ENCODE peak calls at places on chromosomes 3 and 15, in five cellular contexts. One of them, this sample, is unnamed.

GRCh38 chr15:95394186-95395067 is 936.1 kb upstream of the NR2F2 start:
- DNase-seq in Peyer's patch: no peak
- DNase-seq in CD4-positive, alpha-beta T cell: no peak
- DNase-seq in progenitor cell of endocrine pancreas: no peak
- DNase-seq in nephron progenitor cell: no peak
- DNase-seq in this sample: no peak

GRCh38 chr3:57031622-57032541 is 28.6 kb upstream of the SPATA12 start:
- DNase-seq in Peyer's patch: no peak
- DNase-seq in CD4-positive, alpha-beta T cell: no peak
- DNase-seq in progenitor cell of endocrine pancreas: no peak
- DNase-seq in nephron progenitor cell: no peak
- DNase-seq in this sample: no peak

GRCh38 chr3:107710851-107711250 is 188.1 kb downstream of the BBX start:
- DNase-seq in Peyer's patch: no peak
- DNase-seq in CD4-positive, alpha-beta T cell: no peak
- DNase-seq in progenitor cell of endocrine pancreas: no peak
- DNase-seq in nephron progenitor cell: no peak
- DNase-seq in this sample: no peak

GRCh38 chr3:161914703-161915102 is 418.1 kb downstream of the OTOL1 start:
- DNase-seq in Peyer's patch: no peak
- DNase-seq in CD4-positive, alpha-beta T cell: no peak
- DNase-seq in progenitor cell of endocrine pancreas: peak; percentile 21
- DNase-seq in nephron progenitor cell: peak; percentile 59
- DNase-seq in this sample: no peak

GRCh38 chr3:148360046-148360445 is 337.7 kb upstream of the AGTR1 start:
- DNase-seq in Peyer's patch: no peak
- DNase-seq in CD4-positive, alpha-beta T cell: no peak
- DNase-seq in progenitor cell of endocrine pancreas: no peak
- DNase-seq in nephron progenitor cell: no peak
- DNase-seq in this sample: no peak

GRCh38 chr3:191568206-191568605 is 107.2 kb downstream of the PYDC2 start:
- DNase-seq in Peyer's patch: no peak
- DNase-seq in CD4-positive, alpha-beta T cell: no peak
- DNase-seq in progenitor cell of endocrine pancreas: no peak
- DNase-seq in nephron progenitor cell: no peak
- DNase-seq in this sample: no peak

GRCh38 chr3:27655536-27655935 is 66.6 kb downstream of the EOMES start:
- DNase-seq in Peyer's patch: no peak
- DNase-seq in CD4-positive, alpha-beta T cell: no peak
- DNase-seq in progenitor cell of endocrine pancreas: no peak
- DNase-seq in nephron progenitor cell: no peak
- DNase-seq in this sample: no peak

GRCh38 chr15:31552482-31553099 is 226.0 kb downstream of the KLF13 start:
- DNase-seq in Peyer's patch: no peak
- DNase-seq in CD4-positive, alpha-beta T cell: no peak
- DNase-seq in progenitor cell of endocrine pancreas: no peak
- DNase-seq in nephron progenitor cell: no peak
- DNase-seq in this sample: no peak

GRCh38 chr3:22013641-22014040 is 262.6 kb upstream of the ZNF385D start:
- DNase-seq in Peyer's patch: no peak
- DNase-seq in CD4-positive, alpha-beta T cell: no peak
- DNase-seq in progenitor cell of endocrine pancreas: no peak
- DNase-seq in nephron progenitor cell: no peak
- DNase-seq in this sample: no peak

GRCh38 chr3:27279153-27279552 is 90.0 kb downstream of the NEK10 start:
- DNase-seq in Peyer's patch: no peak
- DNase-seq in CD4-positive, alpha-beta T cell: no peak
- DNase-seq in progenitor cell of endocrine pancreas: no peak
- DNase-seq in nephron progenitor cell: no peak
- DNase-seq in this sample: no peak

GRCh38 chr3:52860424-52860768 is 25.6 kb upstream of the MUSTN1 start:
- DNase-seq in Peyer's patch: no peak
- DNase-seq in CD4-positive, alpha-beta T cell: no peak
- DNase-seq in progenitor cell of endocrine pancreas: no peak
- DNase-seq in nephron progenitor cell: no peak
- DNase-seq in this sample: no peak

GRCh38 chr3:134791992-134792391 is 3.1 kb upstream of the EPHB1 start:
- DNase-seq in Peyer's patch: no peak
- DNase-seq in CD4-positive, alpha-beta T cell: no peak
- DNase-seq in progenitor cell of endocrine pancreas: no peak
- DNase-seq in nephron progenitor cell: no peak
- DNase-seq in this sample: no peak
- TF ChIP-seq CTCF in Peyer's patch: no peak
- TF ChIP-seq CTCF in CD4-positive, alpha-beta T cell: no peak
- TF ChIP-seq CTCF in progenitor cell of endocrine pancreas: no peak
- TF ChIP-seq CTCF in nephron progenitor cell: no peak
- TF ChIP-seq CTCF in this sample: no peak

GRCh38 chr3:54837964-54838363 is 89.9 kb downstream of the LRTM1 start:
- DNase-seq in Peyer's patch: no peak
- DNase-seq in CD4-positive, alpha-beta T cell: no peak
- DNase-seq in progenitor cell of endocrine pancreas: no peak
- DNase-seq in nephron progenitor cell: no peak
- DNase-seq in this sample: no peak
- TF ChIP-seq CTCF in Peyer's patch: no peak
- TF ChIP-seq CTCF in CD4-positive, alpha-beta T cell: no peak
- TF ChIP-seq CTCF in progenitor cell of endocrine pancreas: no peak
- TF ChIP-seq CTCF in nephron progenitor cell: no peak
- TF ChIP-seq CTCF in this sample: no peak

GRCh38 chr15:80202016-80202315 is 49.2 kb downstream of the FAH start:
- DNase-seq in Peyer's patch: no peak
- DNase-seq in CD4-positive, alpha-beta T cell: no peak
- DNase-seq in progenitor cell of endocrine pancreas: no peak
- DNase-seq in nephron progenitor cell: no peak
- DNase-seq in this sample: no peak
- TF ChIP-seq CTCF in Peyer's patch: no peak
- TF ChIP-seq CTCF in CD4-positive, alpha-beta T cell: no peak
- TF ChIP-seq CTCF in progenitor cell of endocrine pancreas: no peak
- TF ChIP-seq CTCF in nephron progenitor cell: no peak
- TF ChIP-seq CTCF in this sample: no peak

DNA sequence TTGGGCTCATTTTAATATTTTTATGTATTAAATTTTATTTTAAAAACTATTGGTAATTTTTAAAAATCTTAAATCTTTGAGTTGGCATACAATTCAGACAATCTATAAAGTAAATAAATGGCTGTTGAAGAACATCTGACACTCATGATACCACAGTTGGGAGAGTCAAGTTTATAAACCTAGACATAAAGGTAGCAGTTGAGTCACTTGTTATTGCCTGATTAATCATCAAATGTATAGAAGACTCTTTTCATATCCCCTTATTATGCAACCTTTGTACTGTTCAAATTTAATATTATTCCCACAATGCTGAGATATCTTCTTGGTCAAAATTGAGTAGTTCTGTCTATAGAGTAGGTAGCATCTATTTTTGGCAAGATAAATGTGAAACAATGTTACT is 19.6 kb downstream of the PAQR9 start:
- DNase-seq in Peyer's patch: no peak
- DNase-seq in CD4-positive, alpha-beta T cell: no peak
- DNase-seq in progenitor cell of endocrine pancreas: no peak
- DNase-seq in nephron progenitor cell: no peak
- DNase-seq in this sample: no peak
- TF ChIP-seq CTCF in Peyer's patch: no peak
- TF ChIP-seq CTCF in CD4-positive, alpha-beta T cell: no peak
- TF ChIP-seq CTCF in progenitor cell of endocrine pancreas: no peak
- TF ChIP-seq CTCF in nephron progenitor cell: no peak
- TF ChIP-seq CTCF in this sample: no peak

GRCh38 chr3:48086736-48087470 is 70.7 kb upstream of the MAP4 start:
- DNase-seq in Peyer's patch: no peak
- DNase-seq in CD4-positive, alpha-beta T cell: no peak
- DNase-seq in progenitor cell of endocrine pancreas: no peak
- DNase-seq in nephron progenitor cell: no peak
- DNase-seq in this sample: no peak
- TF ChIP-seq CTCF in Peyer's patch: no peak
- TF ChIP-seq CTCF in CD4-positive, alpha-beta T cell: no peak
- TF ChIP-seq CTCF in progenitor cell of endocrine pancreas: no peak
- TF ChIP-seq CTCF in nephron progenitor cell: no peak
- TF ChIP-seq CTCF in this sample: no peak

GRCh38 chr3:43742935-43743334 is 52.2 kb downstream of the ABHD5 start:
- DNase-seq in Peyer's patch: no peak
- DNase-seq in CD4-positive, alpha-beta T cell: no peak
- DNase-seq in progenitor cell of endocrine pancreas: no peak
- DNase-seq in nephron progenitor cell: no peak
- DNase-seq in this sample: no peak
- TF ChIP-seq CTCF in Peyer's patch: peak; percentile 12
- TF ChIP-seq CTCF in CD4-positive, alpha-beta T cell: no peak
- TF ChIP-seq CTCF in progenitor cell of endocrine pancreas: peak; percentile 20
- TF ChIP-seq CTCF in nephron progenitor cell: no peak
- TF ChIP-seq CTCF in this sample: no peak

DNA sequence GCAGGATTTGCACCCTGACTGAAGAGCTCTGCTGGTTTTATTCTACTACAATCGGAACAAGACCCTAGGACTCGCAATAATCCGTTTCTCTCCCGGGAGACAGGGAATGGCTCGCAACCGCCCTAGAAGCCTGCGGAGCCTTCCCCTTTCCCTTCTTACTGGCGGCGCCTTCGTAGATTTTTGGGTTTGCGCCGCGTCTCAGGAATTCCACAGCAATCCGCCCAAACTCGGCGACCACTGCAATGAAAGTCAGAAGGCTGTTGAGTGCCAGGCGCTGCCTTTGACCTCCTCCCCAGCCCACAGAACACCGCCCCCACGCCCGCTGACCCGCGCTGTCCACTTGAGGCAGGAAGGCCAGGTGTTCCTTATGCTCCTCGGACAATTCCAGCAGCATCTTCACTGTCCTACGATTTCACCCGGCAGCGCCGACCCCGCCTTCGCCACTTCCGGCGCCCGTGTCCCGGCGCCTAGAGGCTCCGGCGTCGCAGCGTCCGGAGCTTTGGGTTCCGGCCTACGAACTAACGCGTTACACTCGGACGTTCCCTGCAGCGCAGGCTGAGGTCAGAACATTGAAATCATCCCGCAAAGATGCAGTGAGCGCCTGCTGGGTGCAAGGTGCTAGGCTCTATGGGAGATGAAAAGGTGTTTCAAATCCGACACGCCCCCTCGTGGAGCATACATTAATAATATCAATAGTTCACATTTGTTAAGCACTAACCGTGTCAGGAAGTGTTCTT is at the start of gene COMMD2:
- DNase-seq in Peyer's patch: peak; percentile 81
- DNase-seq in CD4-positive, alpha-beta T cell: peak; percentile 58
- DNase-seq in progenitor cell of endocrine pancreas: peak; percentile 62
- DNase-seq in nephron progenitor cell: peak; percentile 75
- DNase-seq in this sample: peak; percentile 71
- TF ChIP-seq CTCF in Peyer's patch: peak; percentile 38
- TF ChIP-seq CTCF in CD4-positive, alpha-beta T cell: peak; percentile 68
- TF ChIP-seq CTCF in progenitor cell of endocrine pancreas: peak; percentile 56
- TF ChIP-seq CTCF in nephron progenitor cell: no peak
- TF ChIP-seq CTCF in this sample: peak; percentile 66

GRCh38 chr3:88180398-88180999 is 30.7 kb downstream of the C3orf38 start:
- DNase-seq in Peyer's patch: no peak
- DNase-seq in CD4-positive, alpha-beta T cell: no peak
- DNase-seq in progenitor cell of endocrine pancreas: no peak
- DNase-seq in nephron progenitor cell: no peak
- DNase-seq in this sample: no peak
- TF ChIP-seq CTCF in Peyer's patch: peak; percentile 31
- TF ChIP-seq CTCF in CD4-positive, alpha-beta T cell: peak; percentile 66
- TF ChIP-seq CTCF in progenitor cell of endocrine pancreas: peak; percentile 49
- TF ChIP-seq CTCF in nephron progenitor cell: peak; percentile 16
- TF ChIP-seq CTCF in this sample: no peak

GRCh38 chr15:69852482-69853275 is 245.0 kb downstream of the TLE3 start:
- DNase-seq in Peyer's patch: no peak
- DNase-seq in CD4-positive, alpha-beta T cell: no peak
- DNase-seq in progenitor cell of endocrine pancreas: no peak
- DNase-seq in nephron progenitor cell: no peak
- DNase-seq in this sample: no peak

GRCh38 chr15:69845159-69845558 is 252.6 kb downstream of the TLE3 start:
- DNase-seq in Peyer's patch: no peak
- DNase-seq in CD4-positive, alpha-beta T cell: no peak
- DNase-seq in progenitor cell of endocrine pancreas: no peak
- DNase-seq in nephron progenitor cell: no peak
- DNase-seq in this sample: no peak

GRCh38 chr15:69847625-69848024 is 250.1 kb downstream of the TLE3 start:
- DNase-seq in Peyer's patch: no peak
- DNase-seq in CD4-positive, alpha-beta T cell: no peak
- DNase-seq in progenitor cell of endocrine pancreas: no peak
- DNase-seq in nephron progenitor cell: no peak
- DNase-seq in this sample: no peak

GRCh38 chr15:69848551-69849231 is 249.0 kb downstream of the TLE3 start:
- DNase-seq in Peyer's patch: no peak
- DNase-seq in CD4-positive, alpha-beta T cell: no peak
- DNase-seq in progenitor cell of endocrine pancreas: no peak
- DNase-seq in nephron progenitor cell: no peak
- DNase-seq in this sample: no peak

DNA sequence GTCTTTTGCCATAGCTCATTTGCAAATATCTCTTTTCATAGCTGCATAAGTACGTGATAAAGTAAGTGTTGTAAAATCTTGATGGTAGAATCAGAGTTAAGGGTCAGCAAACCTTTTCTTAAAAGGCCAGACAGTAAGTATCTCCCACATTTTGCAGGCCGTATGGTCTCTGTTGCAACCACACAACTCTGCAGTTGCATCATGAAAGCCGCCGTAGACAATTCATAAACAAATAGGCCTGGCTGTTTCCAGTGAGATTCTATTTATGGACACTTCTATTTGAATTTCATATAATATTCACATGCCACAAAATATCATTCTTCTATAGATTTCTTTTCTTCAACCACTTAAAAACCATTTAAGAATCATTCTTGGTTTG is 248.5 kb downstream of the TLE3 start:
- DNase-seq in Peyer's patch: no peak
- DNase-seq in CD4-positive, alpha-beta T cell: no peak
- DNase-seq in progenitor cell of endocrine pancreas: no peak
- DNase-seq in nephron progenitor cell: no peak
- DNase-seq in this sample: no peak
- TF ChIP-seq CTCF in Peyer's patch: no peak
- TF ChIP-seq CTCF in CD4-positive, alpha-beta T cell: no peak
- TF ChIP-seq CTCF in progenitor cell of endocrine pancreas: no peak
- TF ChIP-seq CTCF in nephron progenitor cell: no peak
- TF ChIP-seq CTCF in this sample: no peak

DNA sequence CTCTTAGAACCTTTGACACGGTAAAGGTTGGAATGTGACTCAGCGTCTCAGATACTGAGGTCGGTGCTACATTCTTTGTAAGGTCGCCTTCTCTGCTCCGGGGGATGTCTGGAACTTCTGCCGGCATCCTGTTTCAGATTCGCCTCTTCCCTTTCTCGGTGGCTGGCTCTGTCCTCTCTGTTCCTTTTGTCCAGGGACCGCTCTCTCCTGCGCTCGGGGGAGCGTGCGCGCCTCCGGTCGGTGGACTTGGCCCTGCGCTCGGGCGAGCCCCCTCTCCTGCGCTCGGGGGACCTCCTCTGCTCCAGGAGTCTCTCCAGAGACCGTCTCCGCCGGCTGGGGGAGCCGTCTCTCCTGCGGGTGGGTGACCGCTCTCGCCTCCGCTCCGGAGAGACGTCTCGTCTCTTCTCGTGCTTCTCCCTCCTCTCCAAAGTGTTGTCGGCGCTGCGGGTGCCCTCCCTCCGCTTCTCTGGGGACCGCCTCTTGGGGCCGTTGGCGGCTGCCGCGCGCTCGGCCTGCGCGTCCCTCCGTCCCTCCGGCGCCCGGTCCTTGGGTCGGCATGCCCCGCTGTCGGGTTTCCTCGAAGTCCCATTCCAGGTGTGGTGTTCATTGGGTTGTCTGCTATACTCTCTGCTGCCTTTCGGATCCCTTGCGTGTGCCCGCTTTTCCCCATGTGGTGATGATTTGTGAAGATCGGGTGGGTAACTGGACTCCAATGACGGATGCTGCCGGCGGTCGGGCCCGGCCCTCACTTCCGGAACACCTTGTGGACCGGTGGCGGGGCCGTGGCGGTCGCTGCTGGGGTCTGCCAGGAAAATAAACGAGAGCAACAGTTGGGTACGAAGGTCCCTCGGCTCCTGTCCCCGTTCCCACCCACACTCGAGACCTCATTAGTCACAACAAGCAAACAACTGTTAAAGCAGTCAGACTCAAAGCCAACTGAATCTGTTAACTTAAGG is 668.8 kb upstream of the ADAMTS9 start:
- DNase-seq in Peyer's patch: no peak
- DNase-seq in CD4-positive, alpha-beta T cell: no peak
- DNase-seq in progenitor cell of endocrine pancreas: peak; percentile 11
- DNase-seq in nephron progenitor cell: no peak
- DNase-seq in this sample: no peak
- TF ChIP-seq CTCF in Peyer's patch: no peak
- TF ChIP-seq CTCF in CD4-positive, alpha-beta T cell: no peak
- TF ChIP-seq CTCF in progenitor cell of endocrine pancreas: peak; percentile 7
- TF ChIP-seq CTCF in nephron progenitor cell: no peak
- TF ChIP-seq CTCF in this sample: no peak

This sample was measured in mesothelial cell of epicardium.